ENCODE peak calls at places on chromosomes 11 and 22, in six cellular contexts. N, Z, J, B, I and O are unnamed samples.

GRCh38 chr11:11020747-11021149 is 162.9 kb upstream of the ZBED5 start:
- DNase-seq in N (no peak), Z (no peak), J (no peak), B (no peak), I (no peak), O (no peak)

GRCh38 chr11:33696931-33697638 is 3.5 kb downstream of the C11orf91 start:
- DNase-seq in N (no peak), Z (no peak), J (no peak), B (no peak), I (no peak), O (no peak)

GRCh38 chr11:6962141-6962540 is 35.9 kb downstream of the ZNF215 start:
- DNase-seq in N (no peak), Z (no peak), J (no peak), B (no peak), I (no peak), O (no peak)

GRCh38 chr11:69638941-69639681 is 1.8 kb upstream of the CCND1 start:
- DNase-seq in N (peak), Z (peak), J (peak), B (peak), I (peak), O (peak)

GRCh38 chr22:26822300-26822699 is 164.9 kb downstream of the MIAT start:
- DNase-seq in N (no peak), Z (no peak), J (no peak), B (no peak), I (no peak), O (no peak)

GRCh38 chr11:74371269-74372039 is 26.8 kb downstream of the PGM2L1 start:
- DNase-seq in N (peak), Z (no peak), J (no peak), B (peak), I (no peak), O (no peak)

GRCh38 chr11:70066136-70066520 is 12.0 kb upstream of the ANO1 start:
- DNase-seq in N (no peak), Z (no peak), J (no peak), B (no peak), I (no peak), O (no peak)

GRCh38 chr22:20573830-20574615 is 66.6 kb downstream of the MED15 start:
- DNase-seq in N (no peak), Z (no peak), J (no peak), B (no peak), I (peak), O (no peak)

GRCh38 chr11:19892387-19892786 is 179.8 kb downstream of the NAV2 start:
- DNase-seq in N (no peak), Z (no peak), J (no peak), B (no peak), I (no peak), O (no peak)

GRCh38 chr11:76578655-76579046 is 91.9 kb downstream of the LRRC32 start:
- DNase-seq in N (peak), Z (no peak), J (no peak), B (peak), I (no peak), O (peak)

GRCh38 chr11:30143098-30143705 is 87.6 kb upstream of the FSHB start:
- DNase-seq in N (peak), Z (no peak), J (peak), B (peak), I (no peak), O (no peak)

GRCh38 chr11:134949121-134949591 is 537.1 kb upstream of the B3GAT1 start:
- DNase-seq in N (peak), Z (no peak), J (no peak), B (peak), I (no peak), O (no peak)

GRCh38 chr11:128323381-128323780 is 264.0 kb downstream of the ETS1 start:
- DNase-seq in N (peak), Z (no peak), J (no peak), B (no peak), I (no peak), O (no peak)

GRCh38 chr11:124751741-124752470 is at the start of gene VSIG2:
- DNase-seq in N (no peak), Z (no peak), J (no peak), B (no peak), I (no peak), O (no peak)

GRCh38 chr22:46061431-46062231 is 84.7 kb upstream of the WNT7B start:
- DNase-seq in N (no peak), Z (no peak), J (no peak), B (no peak), I (peak), O (no peak)

GRCh38 chr11:106208795-106209194 is 131.3 kb downstream of the AASDHPPT start:
- DNase-seq in N (no peak), Z (no peak), J (no peak), B (no peak), I (peak), O (no peak)

GRCh38 chr22:38422615-38423511 is 32.1 kb downstream of the KCNJ4 start:
- DNase-seq in N (no peak), Z (no peak), J (no peak), B (no peak), I (peak), O (no peak)

GRCh38 chr11:83120328-83120727 is 36.6 kb upstream of the PCF11 start:
- DNase-seq in N (no peak), Z (no peak), J (no peak), B (peak), I (no peak), O (no peak)

GRCh38 chr11:32829680-32830412 is at the start of gene PRRG4:
- DNase-seq in N (peak), Z (peak), J (peak), B (peak), I (peak), O (peak)

GRCh38 chr22:48346311-48346710 is 1481.4 kb downstream of the BRD1 start:
- DNase-seq in N (no peak), Z (no peak), J (no peak), B (no peak), I (no peak), O (no peak)

GRCh38 chr22:44570476-44571445 is 72.7 kb upstream of the RTL6 start:
- DNase-seq in N (no peak), Z (no peak), J (no peak), B (no peak), I (no peak), O (no peak)

GRCh38 chr11:108916290-108916689 is 251.4 kb downstream of the DDX10 start:
- DNase-seq in N (no peak), Z (no peak), J (no peak), B (peak), I (no peak), O (no peak)